ENCODE peak calls at places on chromosomes 7 and 10, in seven cellular contexts. J, K, V, E, D, Z and M are unnamed samples. For H3K4me1, the result is how much of the 10 kb centered on the place peaks cover.

GRCh38 chr10:5814110-5815107 is 1.2 kb upstream of the GDI2 start:
- DNase-seq in J (no peak), K (no peak), V (peak), E (no peak), D (peak), Z (peak), M (no peak)

GRCh38 chr7:50565977-50566376 is 772 bp upstream of the DDC start:
- DNase-seq in J (no peak), K (no peak), V (no peak), E (no peak), D (no peak), Z (no peak), M (no peak)

GRCh38 chr10:113457408-113457807 is 95.4 kb upstream of the HABP2 start:
- DNase-seq in J (no peak), K (no peak), V (no peak), E (no peak), D (no peak), Z (no peak), M (no peak)

GRCh38 chr10:56874950-56875349 is 513.9 kb upstream of the ZWINT start:
- DNase-seq in J (no peak), K (no peak), V (no peak), E (no peak), D (no peak), Z (no peak), M (no peak)

GRCh38 chr10:124831116-124831515 is 29.5 kb downstream of the ABRAXAS2 start:
- DNase-seq in J (no peak), K (no peak), V (no peak), E (no peak), D (no peak), Z (no peak), M (no peak)

GRCh38 chr7:140317999-140318398 is 80.3 kb downstream of the SLC37A3 start:
- DNase-seq in J (no peak), K (no peak), V (no peak), E (no peak), D (no peak), Z (no peak), M (no peak)

GRCh38 chr7:75776295-75776971 is 4.4 kb upstream of the CCL26 start:
- DNase-seq in J (no peak), K (peak), V (peak), E (peak), D (peak), Z (peak), M (peak)

GRCh38 chr10:124791378-124792348 is at the start of gene EEF1AKMT2:
- DNase-seq in J (peak), K (peak), V (peak), E (peak), D (peak), Z (peak), M (peak)

GRCh38 chr7:934469-935320 is 19.8 kb downstream of the ADAP1 start:
- DNase-seq in J (no peak), K (no peak), V (no peak), E (no peak), D (no peak), Z (no peak), M (no peak)

GRCh38 chr7:4694653-4695335 is 12.7 kb downstream of the FOXK1 start:
- DNase-seq in J (peak), K (no peak), V (peak), E (no peak), D (no peak), Z (peak), M (no peak)

GRCh38 chr10:101536800-101537199 is 51.3 kb downstream of the POLL start:
- DNase-seq in J (no peak), K (peak), V (no peak), E (peak), D (peak), Z (peak), M (peak)

GRCh38 chr7:44291066-44291732 is 34.2 kb downstream of the CAMK2B start:
- DNase-seq in J (peak), K (no peak), V (peak), E (no peak), D (no peak), Z (peak), M (peak)

GRCh38 chr7:128137096-128137655 is 103.9 kb upstream of the LEP start:
- DNase-seq in J (no peak), K (no peak), V (peak), E (no peak), D (no peak), Z (peak), M (no peak)

GRCh38 chr10:68742397-68742796 is 21.4 kb downstream of the CCAR1 start:
- DNase-seq in J (no peak), K (no peak), V (no peak), E (no peak), D (no peak), Z (no peak), M (no peak)

GRCh38 chr7:5694221-5694754 is 87.2 kb downstream of the RNF216 start:
- DNase-seq in J (no peak), K (no peak), V (peak), E (no peak), D (no peak), Z (peak), M (no peak)

GRCh38 chr7:5696346-5697100 is 84.9 kb downstream of the RNF216 start:
- DNase-seq in J (no peak), K (no peak), V (no peak), E (no peak), D (no peak), Z (no peak), M (no peak)

GRCh38 chr7:5695709-5696345 is 85.6 kb downstream of the RNF216 start:
- DNase-seq in J (no peak), K (no peak), V (no peak), E (no peak), D (no peak), Z (peak), M (no peak)

GRCh38 chr7:5693529-5693928 is 87.9 kb downstream of the RNF216 start:
- DNase-seq in J (no peak), K (no peak), V (peak), E (no peak), D (no peak), Z (peak), M (no peak)

DNA sequence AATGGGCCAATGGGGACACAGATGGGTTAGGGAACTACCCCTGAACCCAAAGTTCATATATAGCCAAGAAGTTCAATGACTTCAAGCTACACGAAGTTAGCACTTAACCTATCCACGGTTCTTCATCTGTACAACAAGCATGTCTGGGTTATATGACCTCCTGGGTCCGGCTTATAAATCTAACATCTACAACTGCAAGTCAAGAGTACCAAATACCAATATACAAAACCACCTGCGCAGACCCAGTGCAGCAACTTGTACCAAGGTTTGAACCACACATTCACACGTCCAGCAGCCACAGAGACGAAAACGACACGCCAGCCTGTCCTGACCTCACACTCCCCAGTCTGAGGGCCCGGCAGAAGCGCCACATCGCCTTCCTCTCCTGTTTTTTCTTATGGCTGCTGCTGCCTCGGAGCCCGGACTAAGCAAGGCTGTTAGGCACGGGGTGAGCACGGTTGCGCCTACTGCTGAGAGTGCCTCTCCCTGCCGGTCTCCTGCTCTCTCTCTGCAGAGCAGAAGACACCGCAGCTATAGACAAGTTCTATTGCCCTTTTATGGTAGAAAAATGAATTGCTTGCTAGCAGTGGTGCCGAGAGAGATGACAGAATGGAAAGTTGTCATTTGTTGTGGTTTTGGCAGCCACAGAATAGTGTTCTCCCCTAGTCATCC is 86.3 kb downstream of the RNF216 start:
- DNase-seq in J (no peak), K (peak), V (peak), E (no peak), D (no peak), Z (peak), M (peak)
- H3K4me1 ChIP-seq in J (half or more), K (half or more), V (half or more), E (under half), D (under half), Z (half or more), M (under half)

DNA sequence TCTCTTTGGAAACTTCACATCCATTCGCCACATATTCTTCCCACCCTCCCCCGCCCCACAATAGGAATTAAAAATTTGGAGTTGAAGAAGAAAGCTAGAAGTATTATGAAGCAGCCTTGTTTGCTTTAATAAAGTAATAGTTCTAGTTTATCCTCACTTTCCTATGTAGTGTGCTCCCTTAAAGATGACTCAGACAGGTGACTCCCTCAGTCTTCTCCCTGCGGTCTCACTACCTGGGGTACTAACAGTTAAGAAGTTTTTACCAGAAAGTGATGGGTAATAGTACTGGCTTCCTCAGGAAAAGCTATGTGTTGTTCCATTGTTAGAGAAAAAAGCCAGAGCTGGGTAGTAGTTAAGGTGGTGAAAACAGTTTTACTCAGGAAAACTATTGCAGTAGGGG is 58.6 kb downstream of the CCNY start:
- DNase-seq in J (no peak), K (no peak), V (no peak), E (no peak), D (no peak), Z (no peak), M (no peak)
- H3K4me1 ChIP-seq in J (half or more), K (under half), V (under half), E (under half), D (half or more), Z (under half), M (under half)

GRCh38 chr7:70721500-70721899 is 410.4 kb upstream of the GALNT17 start:
- DNase-seq in J (no peak), K (no peak), V (no peak), E (no peak), D (no peak), Z (no peak), M (no peak)

GRCh38 chr7:70726294-70726693 is 405.6 kb upstream of the GALNT17 start:
- DNase-seq in J (no peak), K (no peak), V (no peak), E (no peak), D (no peak), Z (no peak), M (no peak)

GRCh38 chr7:70725448-70725847 is 406.5 kb upstream of the GALNT17 start:
- DNase-seq in J (no peak), K (no peak), V (no peak), E (no peak), D (no peak), Z (no peak), M (no peak)

GRCh38 chr7:70720191-70720873 is 411.6 kb upstream of the GALNT17 start:
- DNase-seq in J (no peak), K (no peak), V (no peak), E (no peak), D (no peak), Z (no peak), M (no peak)

GRCh38 chr7:70723339-70723738 is 408.6 kb upstream of the GALNT17 start:
- DNase-seq in J (no peak), K (no peak), V (no peak), E (no peak), D (no peak), Z (no peak), M (no peak)
- H3K4me1 ChIP-seq in J (under half), K (under half), V (under half), E (under half), D (under half), Z (under half), M (under half)

GRCh38 chr10:47282005-47282656 is 17.9 kb upstream of the GDF10 start:
- DNase-seq in J (no peak), K (no peak), V (no peak), E (no peak), D (no peak), Z (no peak), M (no peak)

GRCh38 chr10:47285381-47286115 is 14.4 kb upstream of the GDF10 start:
- DNase-seq in J (no peak), K (no peak), V (no peak), E (no peak), D (no peak), Z (no peak), M (no peak)

GRCh38 chr10:47283101-47283630 is 16.8 kb upstream of the GDF10 start:
- DNase-seq in J (no peak), K (no peak), V (no peak), E (no peak), D (no peak), Z (no peak), M (no peak)

GRCh38 chr10:47282657-47283018 is 17.4 kb upstream of the GDF10 start:
- DNase-seq in J (no peak), K (no peak), V (no peak), E (no peak), D (no peak), Z (no peak), M (no peak)

GRCh38 chr10:47283848-47284247 is 16.1 kb upstream of the GDF10 start:
- DNase-seq in J (no peak), K (no peak), V (no peak), E (no peak), D (no peak), Z (no peak), M (no peak)
- H3K4me1 ChIP-seq in J (under half), K (under half), V (under half), E (under half), D (under half), Z (under half), M (under half)